ENCODE peak calls at places on chromosomes 6 and 20, in seven cellular contexts. X, K, H, G, N, Z and L are unnamed samples.

GRCh38 chr6:34235605-34236422 is 859 bp upstream of the HMGA1 start:
- DNase-seq in X (no peak), K (peak), H (no peak), G (no peak), N (no peak), Z (no peak), L (peak)

GRCh38 chr6:17730078-17730704 is 23.5 kb upstream of the NUP153 start:
- DNase-seq in X (no peak), K (no peak), H (no peak), G (no peak), N (no peak), Z (no peak), L (no peak)

GRCh38 chr20:63189322-63189642 is 26.6 kb downstream of the YTHDF1 start:
- DNase-seq in X (no peak), K (no peak), H (no peak), G (no peak), N (no peak), Z (no peak), L (no peak)

GRCh38 chr6:158631678-158632537 is 12.6 kb downstream of the DYNLT1 start:
- DNase-seq in X (no peak), K (no peak), H (no peak), G (no peak), N (peak), Z (no peak), L (peak)

GRCh38 chr20:36435799-36436541 is 105.3 kb upstream of the MYL9 start:
- DNase-seq in X (no peak), K (peak), H (peak), G (peak), N (peak), Z (peak), L (peak)

GRCh38 chr6:45378324-45378926 is 691 bp upstream of the SUPT3H start:
- DNase-seq in X (no peak), K (no peak), H (no peak), G (no peak), N (no peak), Z (no peak), L (no peak)

GRCh38 chr20:64273109-64273508 is 17.6 kb downstream of the PCMTD2 start:
- DNase-seq in X (no peak), K (no peak), H (no peak), G (no peak), N (no peak), Z (no peak), L (no peak)

GRCh38 chr6:151914475-151914874 is 107.0 kb downstream of the ESR1 start:
- DNase-seq in X (no peak), K (no peak), H (peak), G (no peak), N (no peak), Z (no peak), L (no peak)

GRCh38 chr6:84645000-84645399 is 119.4 kb downstream of the TBX18 start:
- DNase-seq in X (no peak), K (no peak), H (no peak), G (no peak), N (no peak), Z (no peak), L (no peak)

GRCh38 chr6:3751019-3751729 is at the start of gene PXDC1:
- DNase-seq in X (no peak), K (peak), H (no peak), G (no peak), N (no peak), Z (no peak), L (no peak)

GRCh38 chr6:26175428-26176181 is 88.4 kb downstream of the HFE start:
- DNase-seq in X (no peak), K (no peak), H (peak), G (no peak), N (no peak), Z (no peak), L (peak)

GRCh38 chr20:62740286-62741141 is 31.9 kb downstream of the NTSR1 start:
- DNase-seq in X (peak), K (peak), H (peak), G (no peak), N (peak), Z (peak), L (peak)

GRCh38 chr6:156589281-156589680 is 187.9 kb upstream of the ARID1B start:
- DNase-seq in X (no peak), K (no peak), H (no peak), G (peak), N (no peak), Z (no peak), L (no peak)

GRCh38 chr6:36431197-36431596 is 11.5 kb downstream of the PXT1 start:
- DNase-seq in X (no peak), K (no peak), H (no peak), G (no peak), N (no peak), Z (no peak), L (no peak)

GRCh38 chr6:128491643-128492206 is 28.7 kb downstream of the PTPRK start:
- DNase-seq in X (no peak), K (no peak), H (no peak), G (peak), N (no peak), Z (no peak), L (no peak)

GRCh38 chr6:163494279-163494727 is 79.8 kb downstream of the QKI start:
- DNase-seq in X (no peak), K (no peak), H (no peak), G (no peak), N (peak), Z (no peak), L (no peak)

GRCh38 chr20:2795451-2795850 is 5.0 kb downstream of the CPXM1 start:
- DNase-seq in X (no peak), K (no peak), H (no peak), G (no peak), N (no peak), Z (no peak), L (no peak)

GRCh38 chr6:166771701-166772100 is 144.7 kb upstream of the RPS6KA2 start:
- DNase-seq in X (no peak), K (no peak), H (no peak), G (no peak), N (no peak), Z (no peak), L (no peak)

DNA sequence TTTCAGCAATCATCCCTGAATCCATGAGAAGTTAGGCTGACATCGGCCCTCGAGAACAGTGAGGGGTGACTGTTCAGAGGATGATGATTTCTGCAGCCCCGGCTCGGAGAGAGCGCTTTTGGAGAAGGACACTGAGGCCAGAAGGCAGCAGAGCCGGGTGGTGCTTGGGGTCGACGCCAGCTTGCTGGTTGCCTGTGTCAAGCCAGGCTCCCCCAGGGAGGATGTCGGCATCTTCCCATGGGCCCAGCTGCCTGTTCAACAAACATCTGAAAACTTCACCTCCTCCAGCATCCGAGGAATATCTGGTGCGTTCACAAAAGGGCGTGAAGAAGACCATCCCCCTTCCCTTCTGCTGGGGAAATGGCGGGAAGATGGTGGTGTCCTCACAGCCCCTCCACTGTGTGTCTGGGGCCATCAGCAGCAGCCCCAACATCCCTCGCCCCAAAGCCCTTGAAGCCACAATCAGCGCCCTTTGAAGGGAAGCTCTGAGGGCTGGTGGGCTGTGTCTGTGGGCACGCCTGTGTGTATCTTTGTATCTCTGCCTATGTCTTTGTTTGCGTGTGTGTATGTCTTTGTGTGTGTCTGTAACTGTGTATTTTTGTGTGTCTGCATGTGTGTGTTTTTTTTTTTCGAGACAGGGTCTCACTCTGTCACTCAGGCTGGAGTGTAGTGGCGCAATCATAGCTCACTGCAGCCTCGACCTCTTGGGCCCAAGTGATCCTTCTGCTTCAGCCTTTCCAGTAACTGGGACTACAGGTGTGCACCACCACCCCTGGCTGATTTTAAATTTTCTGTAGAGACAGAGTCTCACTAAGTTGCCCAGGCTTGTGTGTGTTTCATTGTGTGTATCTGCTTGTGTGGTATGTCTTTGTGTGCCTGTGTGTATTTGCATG is 97.9 kb downstream of the SULF2 start:
- DNase-seq in X (no peak), K (no peak), H (no peak), G (no peak), N (no peak), Z (no peak), L (no peak)
- TF ChIP-seq POLR2AphosphoS5 in X (no peak), K (no peak), H (no peak), G (no peak), N (no peak), Z (no peak), L (no peak)

DNA sequence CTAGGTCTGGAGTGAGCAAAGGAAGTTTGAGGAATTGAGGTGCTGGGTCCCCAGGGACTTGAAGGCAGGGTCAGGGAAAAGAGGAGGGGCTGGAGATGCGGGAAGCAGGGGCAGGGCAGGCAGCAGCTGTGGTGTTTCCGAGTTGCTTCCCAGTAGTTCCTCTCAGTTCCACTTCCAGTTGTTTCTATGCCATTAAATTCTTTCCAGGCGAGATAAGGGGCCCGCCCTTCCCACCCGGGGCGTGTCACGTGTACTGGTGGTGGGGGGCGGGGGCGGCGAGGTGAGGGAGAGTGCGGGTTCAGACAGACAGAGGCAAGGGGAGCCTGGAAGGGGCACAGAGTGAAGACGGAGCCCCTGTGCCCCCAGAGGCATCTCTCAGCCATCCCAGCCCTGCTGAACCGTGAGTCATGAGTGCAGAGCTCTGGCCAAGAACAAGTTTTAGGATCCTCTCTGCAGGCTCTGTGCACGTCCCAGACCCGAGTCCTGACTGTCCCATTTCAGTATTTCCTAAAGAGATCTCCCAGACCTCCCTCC is 977 bp downstream of the TNXB start:
- DNase-seq in X (no peak), K (no peak), H (no peak), G (no peak), N (no peak), Z (no peak), L (peak)
- TF ChIP-seq POLR2AphosphoS5 in X (no peak), K (no peak), H (no peak), G (no peak), N (no peak), Z (no peak), L (peak)

DNA sequence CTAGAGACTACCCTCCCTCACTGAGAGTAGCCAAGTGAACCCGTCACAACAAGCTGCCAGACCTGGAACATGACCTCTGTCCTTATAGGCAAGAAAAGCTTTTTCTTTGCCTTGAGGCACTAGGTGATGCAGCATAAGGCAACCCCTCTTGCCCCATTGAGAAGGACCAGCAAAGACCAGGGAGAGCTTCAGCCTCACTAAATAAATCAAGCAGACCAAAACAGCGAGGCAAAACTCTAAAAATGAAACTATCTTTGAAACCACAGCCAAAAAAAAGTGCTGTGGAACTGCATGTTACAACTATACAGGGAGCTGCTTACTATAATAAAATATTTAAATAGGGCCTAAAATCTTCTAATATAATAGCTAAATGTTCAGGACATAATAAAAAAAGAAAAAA is 62.5 kb upstream of the FAM83B start:
- DNase-seq in X (no peak), K (no peak), H (no peak), G (no peak), N (no peak), Z (no peak), L (no peak)
- TF ChIP-seq POLR2AphosphoS5 in X (no peak), K (no peak), H (no peak), G (no peak), N (no peak), Z (no peak), L (no peak)

GRCh38 chr20:796916-797315 is 28.6 kb upstream of the SLC52A3 start:
- DNase-seq in X (no peak), K (no peak), H (no peak), G (no peak), N (no peak), Z (no peak), L (peak)
- TF ChIP-seq POLR2AphosphoS5 in X (no peak), K (no peak), H (no peak), G (no peak), N (no peak), Z (no peak), L (no peak)

DNA sequence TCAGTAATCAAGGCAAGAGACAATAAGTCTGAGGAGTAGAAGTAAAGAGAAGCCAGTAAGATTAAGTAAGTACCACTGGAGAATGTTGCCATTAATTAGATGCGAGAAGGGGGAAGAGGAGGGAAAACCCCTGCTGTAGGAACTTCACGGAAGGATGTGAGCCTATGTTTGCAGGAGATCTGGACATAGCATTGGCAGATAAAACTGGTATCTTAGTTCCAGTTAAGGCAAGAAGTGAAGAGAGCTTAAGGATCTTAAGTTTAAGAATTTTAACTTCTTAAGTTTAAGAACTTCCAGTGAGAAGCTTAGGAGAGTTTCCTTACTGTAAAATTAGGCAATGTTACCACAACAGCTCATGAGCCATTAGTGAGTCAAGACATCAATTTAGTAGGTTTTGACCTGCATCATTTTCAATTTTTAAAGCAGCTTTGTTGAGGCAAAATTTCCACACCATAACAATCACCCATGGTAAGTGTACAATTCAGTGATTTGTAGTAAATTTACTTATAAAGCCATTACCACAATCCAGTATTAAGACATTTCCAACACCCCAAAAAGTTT is 116.8 kb upstream of the UST start:
- DNase-seq in X (no peak), K (no peak), H (no peak), G (no peak), N (no peak), Z (no peak), L (no peak)
- TF ChIP-seq POLR2AphosphoS5 in X (no peak), K (no peak), H (no peak), G (no peak), N (no peak), Z (no peak), L (no peak)

GRCh38 chr20:38970302-38970701 is 8.2 kb downstream of the DHX35 start:
- DNase-seq in X (no peak), K (no peak), H (no peak), G (no peak), N (no peak), Z (peak), L (no peak)
- TF ChIP-seq POLR2AphosphoS5 in X (no peak), K (no peak), H (no peak), G (no peak), N (no peak), Z (no peak), L (peak)